ENCODE peak calls at places on chromosomes 3 and 15, in seven cellular contexts. One of them, this sample, is unnamed. For H3K4me1, the result is how much of the 10 kb centered on the place peaks cover.

GRCh38 chr3:151726016-151726415 is 7.7 kb upstream of the AADACL2 start:
- DNase-seq in upper lobe of left lung: no peak
- DNase-seq in A549: no peak
- DNase-seq in esophagus squamous epithelium: no peak
- DNase-seq in ovary: no peak
- DNase-seq in stomach: no peak
- DNase-seq in adrenal gland: no peak
- DNase-seq in this sample: no peak

GRCh38 chr3:138687236-138687635 is 78.7 kb downstream of the FAIM start:
- DNase-seq in ovary: no peak
- DNase-seq in adrenal gland: no peak
- DNase-seq in esophagus squamous epithelium: no peak
- DNase-seq in A549: no peak
- DNase-seq in upper lobe of left lung: no peak
- DNase-seq in stomach: no peak
- DNase-seq in this sample: no peak

GRCh38 chr3:38649500-38650247 is at the start of gene SCN5A:
- DNase-seq in stomach: peak
- DNase-seq in upper lobe of left lung: peak
- DNase-seq in A549: peak
- DNase-seq in adrenal gland: no peak
- DNase-seq in esophagus squamous epithelium: no peak
- DNase-seq in ovary: peak
- DNase-seq in this sample: no peak

GRCh38 chr3:193132923-193133463 is 108.0 kb upstream of the PLAAT1 start:
- DNase-seq in upper lobe of left lung: no peak
- DNase-seq in stomach: no peak
- DNase-seq in esophagus squamous epithelium: no peak
- DNase-seq in A549: no peak
- DNase-seq in adrenal gland: no peak
- DNase-seq in ovary: no peak
- DNase-seq in this sample: no peak

GRCh38 chr15:57205999-57206398 is 170.3 kb upstream of the CGNL1 start:
- DNase-seq in adrenal gland: no peak
- DNase-seq in esophagus squamous epithelium: no peak
- DNase-seq in A549: no peak
- DNase-seq in upper lobe of left lung: no peak
- DNase-seq in ovary: no peak
- DNase-seq in stomach: no peak
- DNase-seq in this sample: no peak

GRCh38 chr3:13879102-13879945 is 547 bp downstream of the WNT7A start:
- DNase-seq in stomach: no peak
- DNase-seq in upper lobe of left lung: no peak
- DNase-seq in ovary: no peak
- DNase-seq in esophagus squamous epithelium: no peak
- DNase-seq in A549: peak
- DNase-seq in adrenal gland: no peak
- DNase-seq in this sample: no peak

GRCh38 chr3:23981955-23982354 is 36.9 kb downstream of the NR1D2 start:
- DNase-seq in esophagus squamous epithelium: no peak
- DNase-seq in A549: no peak
- DNase-seq in upper lobe of left lung: no peak
- DNase-seq in stomach: no peak
- DNase-seq in ovary: no peak
- DNase-seq in adrenal gland: no peak
- DNase-seq in this sample: no peak

GRCh38 chr3:43481325-43481860 is 140.4 kb downstream of the ANO10 start:
- DNase-seq in upper lobe of left lung: no peak
- DNase-seq in adrenal gland: no peak
- DNase-seq in stomach: no peak
- DNase-seq in ovary: no peak
- DNase-seq in esophagus squamous epithelium: no peak
- DNase-seq in A549: no peak
- DNase-seq in this sample: no peak

GRCh38 chr3:100457811-100458210 is 34.6 kb upstream of the TMEM45A start:
- DNase-seq in adrenal gland: no peak
- DNase-seq in stomach: no peak
- DNase-seq in ovary: no peak
- DNase-seq in esophagus squamous epithelium: no peak
- DNase-seq in upper lobe of left lung: no peak
- DNase-seq in A549: no peak
- DNase-seq in this sample: no peak

GRCh38 chr3:61299343-61299742 is 48.1 kb upstream of the FHIT start:
- DNase-seq in adrenal gland: no peak
- DNase-seq in esophagus squamous epithelium: no peak
- DNase-seq in A549: no peak
- DNase-seq in stomach: no peak
- DNase-seq in ovary: no peak
- DNase-seq in upper lobe of left lung: no peak
- DNase-seq in this sample: no peak

GRCh38 chr3:4047343-4047742 is 248.1 kb downstream of the LRRN1 start:
- DNase-seq in adrenal gland: no peak
- DNase-seq in A549: no peak
- DNase-seq in upper lobe of left lung: no peak
- DNase-seq in ovary: no peak
- DNase-seq in esophagus squamous epithelium: no peak
- DNase-seq in stomach: no peak
- DNase-seq in this sample: no peak

GRCh38 chr3:170322501-170323328 is 34.8 kb upstream of the SKIL start:
- DNase-seq in stomach: no peak
- DNase-seq in esophagus squamous epithelium: no peak
- DNase-seq in adrenal gland: no peak
- DNase-seq in ovary: no peak
- DNase-seq in A549: no peak
- DNase-seq in upper lobe of left lung: no peak
- DNase-seq in this sample: no peak

DNA sequence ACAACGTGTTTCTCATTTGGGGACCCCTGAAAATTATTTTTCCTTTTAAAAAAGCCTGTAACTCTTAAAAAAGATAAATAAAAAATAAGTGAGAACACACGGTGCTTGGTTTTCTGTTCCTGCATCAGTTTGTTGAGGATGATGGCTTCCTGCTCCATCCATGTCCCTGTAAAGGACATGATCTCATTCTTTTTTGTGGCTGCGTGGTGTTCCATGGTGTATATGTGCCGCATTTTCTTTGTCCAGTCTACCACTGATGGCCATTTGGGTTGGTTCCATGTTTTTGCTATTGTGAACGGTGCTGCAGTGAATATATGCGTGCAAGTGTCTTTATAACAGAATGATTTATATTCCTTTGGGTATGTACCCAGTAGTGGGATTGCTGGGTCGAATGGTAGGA is 2.3 kb downstream of the TSPAN3 start:
- DNase-seq in ovary: no peak
- DNase-seq in upper lobe of left lung: no peak
- DNase-seq in adrenal gland: no peak
- DNase-seq in esophagus squamous epithelium: no peak
- DNase-seq in A549: no peak
- DNase-seq in stomach: no peak
- DNase-seq in this sample: no peak
- TF ChIP-seq CTCF in ovary: no peak
- TF ChIP-seq CTCF in upper lobe of left lung: no peak
- TF ChIP-seq CTCF in adrenal gland: no peak
- TF ChIP-seq CTCF in esophagus squamous epithelium: no peak
- TF ChIP-seq CTCF in A549: no peak
- TF ChIP-seq CTCF in stomach: no peak
- TF ChIP-seq CTCF in this sample: no peak

DNA sequence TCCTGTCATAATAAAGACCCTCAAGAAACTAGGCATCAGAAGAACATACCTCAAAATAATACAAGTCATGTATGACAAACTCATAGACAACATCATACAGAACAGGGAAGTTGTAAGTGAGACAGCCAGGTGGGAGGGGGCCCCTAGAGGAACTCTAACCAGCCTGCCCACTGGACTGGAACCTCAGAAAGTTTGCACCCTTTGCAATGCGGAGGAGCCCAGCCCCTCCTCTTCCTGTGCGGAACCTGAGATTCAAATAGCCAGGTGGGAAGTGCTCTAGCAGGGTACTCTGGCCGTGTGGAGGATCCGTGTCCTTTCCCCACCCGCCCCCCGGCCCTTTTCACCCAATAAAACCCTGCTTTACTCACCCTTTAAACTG is 387.0 kb upstream of the CBLB start:
- DNase-seq in stomach: no peak
- DNase-seq in esophagus squamous epithelium: peak
- DNase-seq in ovary: no peak
- DNase-seq in adrenal gland: no peak
- DNase-seq in upper lobe of left lung: no peak
- DNase-seq in A549: no peak
- DNase-seq in this sample: no peak
- TF ChIP-seq POLR2A in stomach: no peak
- TF ChIP-seq POLR2A in esophagus squamous epithelium: no peak
- TF ChIP-seq POLR2A in ovary: no peak
- TF ChIP-seq POLR2A in adrenal gland: no peak
- TF ChIP-seq POLR2A in upper lobe of left lung: no peak
- TF ChIP-seq POLR2A in A549: no peak
- TF ChIP-seq POLR2A in this sample: no peak

DNA sequence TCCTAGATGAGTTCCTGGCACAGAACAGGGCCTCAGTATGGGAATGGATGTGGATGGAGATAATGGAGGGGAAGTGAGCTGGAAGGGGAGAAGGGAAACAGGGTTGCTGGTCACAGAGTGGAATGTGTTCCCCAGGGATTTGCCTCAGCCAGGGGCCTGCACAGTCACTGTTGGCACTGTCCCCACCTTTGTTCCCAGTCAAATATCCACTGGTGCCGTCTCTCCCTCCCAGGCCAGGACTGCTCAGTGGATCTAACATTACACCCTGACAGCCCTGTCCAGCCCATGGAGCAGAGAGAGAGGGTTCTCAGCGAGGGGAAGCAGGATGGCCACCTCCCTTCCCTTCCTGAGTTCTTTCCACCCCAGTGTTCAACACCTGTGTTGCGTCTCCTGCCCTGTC is 1.5 kb upstream of the PPP1R2 start:
- DNase-seq in A549: no peak
- DNase-seq in esophagus squamous epithelium: no peak
- DNase-seq in upper lobe of left lung: no peak
- DNase-seq in ovary: no peak
- DNase-seq in adrenal gland: peak
- DNase-seq in stomach: no peak
- DNase-seq in this sample: no peak
- H3K4me1 ChIP-seq in A549: under half
- H3K4me1 ChIP-seq in esophagus squamous epithelium: under half
- H3K4me1 ChIP-seq in upper lobe of left lung: under half
- H3K4me1 ChIP-seq in ovary: under half
- H3K4me1 ChIP-seq in adrenal gland: under half
- H3K4me1 ChIP-seq in stomach: half or more
- H3K4me1 ChIP-seq in this sample: under half

DNA sequence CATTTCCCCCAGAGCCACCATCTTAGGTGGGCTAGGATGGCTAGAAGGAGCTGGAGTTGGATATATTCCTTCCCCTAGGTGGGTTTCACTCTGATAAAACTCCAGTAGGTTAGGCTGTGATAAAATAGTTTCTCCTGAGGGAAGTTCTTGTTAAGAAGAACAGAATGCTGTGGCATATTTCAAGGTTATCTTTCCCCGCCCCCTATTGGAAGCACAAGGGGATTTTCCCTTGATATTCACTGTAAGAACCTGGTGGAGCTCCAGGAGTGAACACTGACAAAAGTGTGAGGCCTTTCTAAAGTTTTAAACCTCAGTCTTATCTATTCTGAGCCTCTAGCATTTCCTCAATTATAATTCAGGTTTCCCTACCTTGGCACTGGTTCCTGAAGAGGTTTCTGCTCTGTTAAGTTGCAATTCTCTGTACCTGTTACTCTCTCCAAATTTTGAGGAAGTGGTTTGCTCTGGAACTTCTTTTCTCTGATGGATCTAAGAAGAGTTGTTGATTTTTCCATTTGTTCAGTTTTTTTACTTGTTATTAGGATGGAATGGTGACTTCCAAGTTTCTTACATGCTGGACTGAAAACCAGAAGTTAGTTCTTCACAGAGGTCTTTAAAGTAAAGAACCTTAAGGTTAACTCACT is 113.5 kb downstream of the GMPS start:
- DNase-seq in esophagus squamous epithelium: no peak
- DNase-seq in ovary: no peak
- DNase-seq in upper lobe of left lung: no peak
- DNase-seq in adrenal gland: no peak
- DNase-seq in A549: no peak
- DNase-seq in stomach: no peak
- DNase-seq in this sample: no peak
- TF ChIP-seq CTCF in esophagus squamous epithelium: no peak
- TF ChIP-seq CTCF in ovary: no peak
- TF ChIP-seq CTCF in upper lobe of left lung: no peak
- TF ChIP-seq CTCF in adrenal gland: no peak
- TF ChIP-seq CTCF in A549: no peak
- TF ChIP-seq CTCF in stomach: no peak
- TF ChIP-seq CTCF in this sample: no peak

GRCh38 chr3:123652346-123652984 is 67.6 kb upstream of the HACD2 start:
- DNase-seq in stomach: peak
- DNase-seq in A549: peak
- DNase-seq in adrenal gland: peak
- DNase-seq in upper lobe of left lung: peak
- DNase-seq in ovary: peak
- DNase-seq in esophagus squamous epithelium: no peak
- DNase-seq in this sample: peak
- TF ChIP-seq POLR2A in stomach: no peak
- TF ChIP-seq POLR2A in A549: no peak
- TF ChIP-seq POLR2A in adrenal gland: no peak
- TF ChIP-seq POLR2A in upper lobe of left lung: no peak
- TF ChIP-seq POLR2A in ovary: no peak
- TF ChIP-seq POLR2A in esophagus squamous epithelium: no peak
- TF ChIP-seq POLR2A in this sample: no peak

GRCh38 chr3:160413613-160414248 is 14.3 kb downstream of the SMC4 start:
- DNase-seq in stomach: peak
- DNase-seq in A549: peak
- DNase-seq in esophagus squamous epithelium: no peak
- DNase-seq in adrenal gland: peak
- DNase-seq in upper lobe of left lung: peak
- DNase-seq in ovary: peak
- DNase-seq in this sample: no peak

GRCh38 chr3:160412477-160412876 is 13.0 kb downstream of the SMC4 start:
- DNase-seq in esophagus squamous epithelium: no peak
- DNase-seq in A549: no peak
- DNase-seq in stomach: no peak
- DNase-seq in adrenal gland: no peak
- DNase-seq in ovary: no peak
- DNase-seq in upper lobe of left lung: no peak
- DNase-seq in this sample: no peak

DNA sequence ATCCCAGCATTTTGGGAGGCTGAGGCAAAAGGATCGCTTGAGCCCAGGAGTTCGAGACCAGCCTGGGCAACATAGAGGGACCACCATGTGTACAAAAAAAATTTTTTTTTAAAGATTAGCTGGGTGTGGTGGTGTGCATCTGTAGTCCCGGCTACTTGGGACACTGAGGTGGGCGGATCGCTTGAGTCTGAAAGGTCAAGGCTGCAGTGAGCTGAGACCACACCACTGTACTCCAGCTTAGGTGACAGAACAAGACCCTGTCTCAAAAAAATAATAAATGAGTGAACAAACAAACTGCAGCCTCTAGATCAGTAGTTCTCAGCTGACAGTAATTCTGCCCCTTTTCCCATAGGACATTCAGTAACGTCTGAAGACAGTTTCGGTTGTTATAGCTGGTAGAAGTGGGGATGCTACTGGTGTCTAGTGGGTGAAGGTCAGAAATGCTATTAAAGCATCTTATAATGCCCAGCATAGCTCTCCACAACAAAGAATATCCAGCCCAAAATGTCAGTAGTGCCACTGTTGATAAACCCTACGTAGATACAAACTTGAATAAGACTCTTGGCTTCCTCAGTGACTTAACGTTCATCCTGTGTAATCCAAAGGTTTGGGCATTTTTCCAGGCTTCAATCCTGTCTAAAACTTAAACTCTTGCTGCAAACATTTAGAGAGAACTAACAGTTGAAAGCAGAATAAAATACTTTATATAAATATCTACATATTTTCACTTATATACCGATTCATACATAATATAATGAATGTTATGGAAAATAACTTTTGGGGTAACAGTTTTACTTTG is 10.6 kb downstream of the SMC4 start:
- DNase-seq in esophagus squamous epithelium: no peak
- DNase-seq in upper lobe of left lung: no peak
- DNase-seq in A549: no peak
- DNase-seq in stomach: no peak
- DNase-seq in adrenal gland: no peak
- DNase-seq in ovary: no peak
- DNase-seq in this sample: no peak
- H3K4me1 ChIP-seq in esophagus squamous epithelium: under half
- H3K4me1 ChIP-seq in upper lobe of left lung: under half
- H3K4me1 ChIP-seq in A549: under half
- H3K4me1 ChIP-seq in stomach: under half
- H3K4me1 ChIP-seq in adrenal gland: under half
- H3K4me1 ChIP-seq in ovary: under half
- H3K4me1 ChIP-seq in this sample: under half